ENCODE peak calls at places on chromosomes 1 and 21, in five cellular contexts. X is PC-3, O is upper lobe of right lung, W is keratinocyte, S is aorta. J is an unnamed sample.

GRCh38 chr1:39672551-39672947 is 642 bp upstream of the NT5C1A start:
- DNase-seq in X (no peak), S (no peak), W (no peak), O (no peak), J (peak; percentile 47)

GRCh38 chr1:64000021-64000420 is 203.4 kb upstream of the UBE2U start:
- DNase-seq in O (no peak), S (no peak), W (no peak), X (peak; percentile 95), J (no peak)

GRCh38 chr1:61334718-61335589 is 252.6 kb downstream of the NFIA start:
- DNase-seq in O (no peak), X (no peak), S (peak; percentile 78), W (no peak), J (no peak)

GRCh38 chr1:21674957-21675356 is 5.8 kb upstream of the RAP1GAP start:
- DNase-seq in S (no peak), O (no peak), X (no peak), W (no peak), J (no peak)

GRCh38 chr1:119108993-119109392 is 31.5 kb downstream of the WARS2 start:
- DNase-seq in S (no peak), W (no peak), O (no peak), X (no peak), J (no peak)

GRCh38 chr21:33367309-33367973 is 35.8 kb upstream of the IFNGR2 start:
- DNase-seq in W (no peak), X (no peak), O (no peak), S (no peak), J (no peak)

GRCh38 chr1:2108213-2108876 is 58.1 kb downstream of the PRKCZ start:
- DNase-seq in W (no peak), S (peak; percentile 75), X (peak; percentile 31), O (peak; percentile 84), J (no peak)

GRCh38 chr1:86596253-86596652 is 49.4 kb downstream of the CLCA4 start:
- DNase-seq in X (no peak), O (no peak), W (no peak), S (no peak), J (no peak)

GRCh38 chr1:41891403-41891896 is 27.3 kb downstream of the HIVEP3 start:
- DNase-seq in S (no peak), X (no peak), W (no peak), O (peak; percentile 70), J (peak; percentile 70)

GRCh38 chr1:93904228-93904627 is 5.0 kb downstream of the GCLM start:
- DNase-seq in X (no peak), S (no peak), W (no peak), O (no peak), J (no peak)

GRCh38 chr1:180911640-180912161 is 996 bp upstream of the KIAA1614 start:
- DNase-seq in S (no peak), W (no peak), X (no peak), O (peak; percentile 52), J (no peak)

GRCh38 chr1:180908084-180908765 is 4.5 kb upstream of the KIAA1614 start:
- DNase-seq in W (no peak), X (no peak), S (no peak), O (no peak), J (no peak)

GRCh38 chr1:180909005-180909414 is 3.7 kb upstream of the KIAA1614 start:
- DNase-seq in O (no peak), X (no peak), S (no peak), W (no peak), J (no peak)

GRCh38 chr1:180907313-180908055 is 5.2 kb upstream of the KIAA1614 start:
- DNase-seq in X (no peak), S (no peak), O (no peak), W (no peak), J (no peak)

GRCh38 chr1:180909462-180909976 is 3.2 kb upstream of the KIAA1614 start:
- DNase-seq in X (no peak), W (no peak), O (no peak), S (no peak), J (no peak)
- H3K4me3 ChIP-seq in X (no peak overlapping the region), W (no peak overlapping the region), O (no peak overlapping the region), S (no peak overlapping the region), J (no peak overlapping the region)

GRCh38 chr1:221162352-221162751 is 283.1 kb downstream of the HLX start:
- DNase-seq in S (no peak), X (no peak), O (no peak), W (no peak), J (no peak)
- H3K4me1 ChIP-seq in S (no peaks in the 10 kb centered on the region), X (peaks cover 20% of the 10 kb centered on the region), O (peaks cover 13% of the 10 kb centered on the region), W (no peaks in the 10 kb centered on the region), J (no peaks in the 10 kb centered on the region)

GRCh38 chr1:205441716-205442050 is 14.2 kb downstream of the BLACAT1 start:
- DNase-seq in W (no peak), X (no peak), O (no peak), S (no peak), J (no peak)
- H3K4me3 ChIP-seq in W (no peak overlapping the region), X (no peak overlapping the region), O (no peak overlapping the region), S (no peak overlapping the region), J (no peak overlapping the region)

GRCh38 chr1:114152211-114153050 is 1.2 kb downstream of the SYT6 start:
- DNase-seq in W (no peak), S (peak; percentile 84), O (peak; percentile 78), X (peak; percentile 43), J (no peak)
- H3K4me1 ChIP-seq in W (peaks cover 15% of the 10 kb centered on the region), S (no peaks in the 10 kb centered on the region), O (peaks cover 30% of the 10 kb centered on the region), X (no peaks in the 10 kb centered on the region), J (peaks cover 23% of the 10 kb centered on the region)

DNA sequence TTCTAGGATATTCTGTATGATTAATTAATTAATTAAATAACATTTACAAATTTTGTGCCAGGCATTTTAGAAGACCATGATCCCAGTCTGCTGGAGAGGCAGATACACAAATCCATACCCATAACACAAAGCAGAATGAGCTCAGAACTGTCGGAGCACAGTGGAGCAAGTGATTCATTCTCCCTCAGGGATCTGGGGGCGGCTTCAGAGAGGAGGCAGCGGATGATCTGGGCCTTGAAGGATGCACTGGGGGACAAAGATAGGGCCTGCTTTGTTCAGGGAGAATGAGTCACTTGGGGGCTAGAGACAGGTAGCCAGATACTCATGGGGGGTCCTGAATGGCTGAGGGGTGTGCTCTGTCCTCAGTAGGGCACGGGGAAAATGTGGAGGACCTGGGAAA is 50.9 kb upstream of the TRABD2B start:
- DNase-seq in X (no peak), W (no peak), S (peak; percentile 82), O (no peak), J (no peak)
- H3K4me3 ChIP-seq in X (no peak overlapping the region), W (no peak overlapping the region), S (no peak overlapping the region), O (no peak overlapping the region), J (no peak overlapping the region)

DNA sequence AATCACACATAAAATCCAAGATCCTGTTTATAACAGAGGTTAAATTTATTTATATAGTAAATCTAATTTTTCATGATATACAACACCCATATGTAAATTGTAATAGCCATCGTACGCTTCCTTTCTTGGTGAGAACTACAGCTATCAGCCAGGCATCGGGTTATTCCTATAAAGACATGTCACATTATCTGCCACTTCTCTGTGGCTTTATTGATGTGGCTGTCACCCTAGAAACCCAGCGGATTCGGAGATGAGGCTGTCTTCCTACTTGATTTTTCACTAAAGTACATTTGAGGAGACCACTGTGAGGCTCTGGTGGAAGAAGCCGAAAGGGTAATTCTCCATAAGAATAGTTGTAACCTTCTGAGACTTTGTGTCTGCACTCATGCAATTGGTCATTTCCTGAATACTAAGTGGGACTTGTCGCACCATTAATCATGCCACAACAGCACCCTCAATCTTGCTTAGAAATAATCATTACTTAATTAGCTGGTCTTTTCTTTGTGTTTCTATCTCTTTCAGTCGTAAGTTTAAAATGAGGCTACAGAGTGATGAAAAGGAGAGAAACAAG is 106.0 kb downstream of the NTNG1 start:
- DNase-seq in O (no peak), X (no peak), W (no peak), S (no peak), J (no peak)
- H3K4me1 ChIP-seq in O (no peaks in the 10 kb centered on the region), X (peaks cover 23% of the 10 kb centered on the region), W (peaks cover 3% of the 10 kb centered on the region), S (no peaks in the 10 kb centered on the region), J (no peaks in the 10 kb centered on the region)

J was measured in CD8-positive, alpha-beta T cell.